ENCODE peak calls at places on chromosomes 7 and 10, in ten cellular contexts. Q is naive thymus-derived CD8-positive, alpha-beta T cell; G is brain microvascular endothelial cell; B is upper lobe of right lung; K is central memory CD8-positive, alpha-beta T cell; V is A172; O is WTC11; L is ureter; P is endothelial cell; F is body of pancreas. I is an unnamed sample.

GRCh38 chr7:49643321-49643720 is 130.1 kb upstream of the VWC2 start:
- DNase-seq in G (no peak), Q (no peak), F (no peak), P (no peak), L (no peak), K (no peak), O (no peak), V (no peak), B (no peak), I (no peak)

GRCh38 chr7:116802144-116802747 is 60.1 kb upstream of the CAPZA2 start:
- DNase-seq in L (no peak), F (no peak), O (no peak), B (no peak), Q (no peak), G (no peak), P (no peak), V (peak; percentile 64), K (no peak), I (no peak)

GRCh38 chr10:116741391-116742351 is 695 bp downstream of the HSPA12A start:
- DNase-seq in K (no peak), V (no peak), B (no peak), L (no peak), F (no peak), P (peak; percentile 25), G (no peak), Q (no peak), O (peak; percentile 23), I (no peak)

GRCh38 chr7:5248201-5248885 is 34.4 kb upstream of the SLC29A4 start:
- DNase-seq in V (no peak), Q (no peak), O (no peak), B (no peak), K (no peak), L (peak; percentile 68), G (no peak), P (no peak), F (peak; percentile 42), I (no peak)

GRCh38 chr10:43407148-43407575 is 1.8 kb downstream of the HNRNPF start:
- DNase-seq in F (peak; percentile 45), V (no peak), K (peak; percentile 39), Q (peak; percentile 67), G (peak; percentile 40), B (peak; percentile 85), P (peak; percentile 68), L (peak; percentile 68), O (peak; percentile 24), I (peak; percentile 95)

GRCh38 chr7:158574308-158575036 is 13.2 kb downstream of the PTPRN2 start:
- DNase-seq in G (no peak), O (no peak), L (no peak), B (no peak), P (no peak), Q (no peak), F (no peak), V (no peak), K (no peak), I (peak; percentile 53)

GRCh38 chr7:4703532-4703931 is 21.4 kb downstream of the FOXK1 start:
- DNase-seq in O (no peak), V (no peak), B (no peak), Q (no peak), P (no peak), L (no peak), F (no peak), G (no peak), K (no peak), I (no peak)

GRCh38 chr7:35647171-35647574 is 47.8 kb downstream of the HERPUD2 start:
- DNase-seq in K (no peak), B (no peak), F (peak; percentile 71), V (no peak), Q (no peak), O (no peak), G (peak; percentile 7), P (peak; percentile 23), L (no peak), I (no peak)

GRCh38 chr10:123301077-123301875 is 147.1 kb downstream of the BUB3 start:
- DNase-seq in K (no peak), F (peak; percentile 37), B (no peak), V (peak; percentile 62), Q (no peak), G (no peak), P (peak; percentile 30), O (peak; percentile 18), L (no peak), I (no peak)

GRCh38 chr7:17879075-17879661 is 61.1 kb downstream of the SNX13 start:
- DNase-seq in B (no peak), L (no peak), O (no peak), Q (no peak), F (no peak), G (no peak), K (no peak), P (no peak), V (no peak), I (no peak)

I was measured in spleen.